ENCODE peak calls at places on chromosomes 3 and 15, in six cellular contexts. W is progenitor cell of endocrine pancreas, M is PC-9, X is A549, N is MM.1S, P is GM20000. T is an unnamed sample.

GRCh38 chr3:184338538-184338945 is 1.1 kb downstream of the FAM131A start:
- DNase-seq in M (no peak), P (peak; percentile 49), N (no peak), X (no peak), W (peak; percentile 28), T (no peak)

GRCh38 chr15:40358492-40359353 is 704 bp downstream of the DISP2 start:
- DNase-seq in X (no peak), N (peak; percentile 31), P (no peak), M (no peak), W (no peak), T (peak; percentile 46)

GRCh38 chr3:79249701-79250100 is 518.1 kb downstream of the ROBO1 start:
- DNase-seq in W (no peak), X (no peak), P (no peak), M (no peak), N (no peak), T (no peak)

GRCh38 chr3:142947799-142948575 is 15.5 kb downstream of the PAQR9 start:
- DNase-seq in P (no peak), W (no peak), N (no peak), X (no peak), M (peak; percentile 35), T (no peak)

GRCh38 chr3:31289592-31289991 is 243.1 kb upstream of the STT3B start:
- DNase-seq in W (no peak), N (no peak), P (no peak), M (no peak), X (no peak), T (no peak)

GRCh38 chr3:139388961-139389551 is 391 bp downstream of the COPB2 start:
- DNase-seq in W (no peak), P (peak; percentile 7), N (peak; percentile 7), M (no peak), X (no peak), T (peak; percentile 9)

GRCh38 chr3:150106752-150107428 is 136.2 kb upstream of the PFN2 start:
- DNase-seq in X (peak; percentile 47), N (no peak), P (no peak), M (no peak), W (no peak), T (no peak)

GRCh38 chr3:38121832-38122461 is 15.0 kb downstream of the ACAA1 start:
- DNase-seq in M (no peak), W (no peak), X (no peak), N (no peak), P (no peak), T (no peak)

GRCh38 chr3:129233538-129233937 is 15.9 kb upstream of the COPG1 start:
- DNase-seq in M (no peak), W (no peak), P (peak; percentile 68), X (no peak), N (peak; percentile 83), T (peak; percentile 74)

GRCh38 chr3:71905426-71905825 is 120.5 kb upstream of the PROK2 start:
- DNase-seq in P (peak; percentile 52), M (no peak), X (no peak), N (peak; percentile 22), W (no peak), T (peak; percentile 54)

GRCh38 chr15:36426696-36427095 is 152.7 kb upstream of the CDIN1 start:
- DNase-seq in M (no peak), X (no peak), W (no peak), N (no peak), P (no peak), T (no peak)

GRCh38 chr3:194328080-194328571 is 23.0 kb downstream of the CPN2 start:
- DNase-seq in N (no peak), M (peak; percentile 68), W (no peak), X (peak; percentile 44), P (peak; percentile 39), T (peak; percentile 36)

GRCh38 chr3:126807795-126808194 is 103.8 kb downstream of the CHCHD6 start:
- DNase-seq in P (no peak), M (no peak), X (no peak), W (no peak), N (no peak), T (no peak)

GRCh38 chr15:71506946-71507345 is 303.4 kb upstream of the NR2E3 start:
- DNase-seq in P (no peak), W (no peak), X (no peak), N (no peak), M (no peak), T (no peak)

GRCh38 chr15:77784361-77785292 is 151.9 kb upstream of the LINGO1 start:
- DNase-seq in N (no peak), P (peak; percentile 52), W (no peak), M (peak; percentile 24), X (peak; percentile 84), T (peak; percentile 59)

GRCh38 chr3:65828706-65829105 is 210.0 kb downstream of the MAGI1 start:
- DNase-seq in X (no peak), W (no peak), P (no peak), M (no peak), N (no peak), T (no peak)

GRCh38 chr15:42035362-42035761 is 14.5 kb upstream of the PLA2G4E start:
- DNase-seq in X (no peak), W (no peak), M (no peak), N (peak; percentile 25), P (peak; percentile 79), T (peak; percentile 68)

GRCh38 chr15:60315878-60316277 is 81.9 kb downstream of the ANXA2 start:
- DNase-seq in M (no peak), N (no peak), P (no peak), X (no peak), W (no peak), T (no peak)

GRCh38 chr3:42638339-42638842 is 15.1 kb upstream of the ZBTB47 start:
- DNase-seq in X (no peak), P (no peak), W (no peak), M (no peak), N (peak; percentile 66), T (no peak)

GRCh38 chr3:9727743-9728142 is 3.8 kb upstream of the BRPF1 start:
- DNase-seq in X (no peak), W (no peak), P (no peak), N (no peak), M (no peak), T (no peak)

GRCh38 chr3:182105875-182106274 is 394.1 kb downstream of the SOX2 start:
- DNase-seq in P (no peak), M (no peak), N (no peak), W (no peak), X (no peak), T (no peak)

GRCh38 chr3:179840985-179841384 is 188.1 kb downstream of the USP13 start:
- DNase-seq in X (no peak), W (no peak), P (no peak), M (peak; percentile 42), N (no peak), T (no peak)

GRCh38 chr3:123126653-123127052 is 59.8 kb downstream of the PDIA5 start:
- DNase-seq in N (no peak), X (no peak), M (no peak), W (no peak), P (no peak), T (no peak)

DNA sequence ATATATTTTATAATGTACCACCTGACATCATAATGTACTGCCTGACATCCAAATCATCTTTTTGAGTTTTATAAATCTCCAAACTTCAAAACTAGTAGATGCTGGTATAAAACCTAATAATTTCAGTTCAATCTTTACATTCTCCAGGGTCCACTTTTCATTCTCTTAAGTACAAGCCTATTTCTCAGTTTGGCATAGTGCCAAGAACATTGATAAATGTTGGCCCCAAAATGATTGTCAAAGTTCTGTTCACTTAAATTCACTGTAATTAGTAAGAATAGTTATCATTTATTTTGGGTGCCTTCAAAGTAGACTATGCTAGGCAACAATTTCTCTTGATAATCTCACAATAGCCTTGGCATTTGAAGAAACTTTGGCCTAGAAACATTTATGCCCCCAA is 101.6 kb downstream of the ZNF609 start:
- DNase-seq in P (no peak), N (no peak), X (no peak), W (no peak), M (no peak), T (no peak)
- TF ChIP-seq CTCF in P (no peak), N (no peak), X (no peak), W (no peak), M (no peak), T (no peak)

DNA sequence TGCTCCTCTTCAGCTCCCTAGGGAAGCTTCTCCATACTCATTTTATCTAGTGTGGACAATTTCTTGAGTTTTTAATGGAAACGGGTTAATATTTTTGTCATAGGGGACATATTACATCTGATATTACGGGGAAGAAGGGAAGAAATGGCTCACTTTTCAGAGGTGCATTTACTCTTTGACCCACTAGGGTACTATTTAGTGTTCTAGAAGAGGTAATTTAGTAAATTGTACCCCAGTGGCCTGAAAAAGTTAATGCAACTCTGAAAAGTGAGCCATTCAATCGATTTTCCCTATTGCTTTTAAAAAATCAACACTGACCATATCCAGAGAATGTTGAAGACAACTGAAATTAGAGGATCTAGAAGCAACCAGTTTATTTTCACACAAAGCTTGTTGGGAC is 71.2 kb downstream of the MAP2K5 start:
- DNase-seq in X (peak; percentile 22), N (no peak), M (no peak), P (no peak), W (no peak), T (no peak)
- TF ChIP-seq CTCF in X (no peak), N (no peak), M (no peak), P (no peak), W (no peak), T (no peak)

GRCh38 chr15:75684648-75685047 is 28.0 kb downstream of the CSPG4 start:
- DNase-seq in M (no peak), W (no peak), X (no peak), P (no peak), N (no peak), T (no peak)
- TF ChIP-seq CTCF in M (no peak), W (no peak), X (no peak), P (no peak), N (no peak), T (no peak)

DNA sequence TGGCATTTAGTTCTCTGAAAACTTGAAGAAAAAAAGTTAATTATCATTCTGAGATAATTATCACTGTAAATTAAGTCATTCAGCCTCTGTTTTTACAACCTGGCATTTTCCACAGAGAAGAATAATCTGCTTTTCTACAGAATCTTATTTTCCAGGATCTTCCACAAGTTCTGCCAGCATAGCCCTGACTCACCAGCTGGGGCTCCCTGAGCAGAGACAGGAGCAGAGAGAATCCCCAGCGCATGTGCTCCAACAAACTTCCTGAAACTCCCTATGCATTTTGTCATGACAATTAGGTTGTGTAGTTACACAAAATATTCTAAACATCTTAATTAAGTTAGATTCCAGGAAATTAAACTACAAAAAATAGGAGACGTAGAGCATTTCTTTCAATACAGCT is 32.1 kb upstream of the TMEM207 start:
- DNase-seq in M (no peak), P (no peak), W (no peak), N (no peak), X (no peak), T (no peak)
- TF ChIP-seq CTCF in M (no peak), P (no peak), W (no peak), N (no peak), X (no peak), T (no peak)

GRCh38 chr15:58241872-58242271 is 103.7 kb downstream of the AQP9 start:
- DNase-seq in N (no peak), M (no peak), X (no peak), P (no peak), W (no peak), T (no peak)
- TF ChIP-seq CTCF in N (no peak), M (no peak), X (no peak), P (no peak), W (no peak), T (no peak)